ENCODE peak calls at places on chromosome 2, in nine cellular contexts. C is Peyer's patch, V is NB4, E is esophagus squamous epithelium, U is sigmoid colon, Z is upper lobe of left lung, R is testis, B is uterus, H is IMR-90. S is an unnamed sample.

GRCh38 chr2:129923265-129924141 is 56.0 kb upstream of the RAB6C start:
- DNase-seq in Z (peak), H (peak), U (no peak), E (no peak), R (peak), C (no peak), V (peak), B (no peak), S (no peak)

GRCh38 chr2:73262108-73262651 is 22.1 kb downstream of the FBXO41 start:
- DNase-seq in H (no peak), B (no peak), C (no peak), E (no peak), U (no peak), Z (no peak), R (no peak), V (no peak), S (no peak)

GRCh38 chr2:224312741-224313140 is 89.2 kb downstream of the FAM124B start:
- DNase-seq in B (no peak), E (no peak), H (no peak), Z (no peak), R (no peak), V (no peak), U (no peak), C (no peak), S (no peak)

GRCh38 chr2:234446404-234447076 is 50.3 kb downstream of the ARL4C start:
- DNase-seq in E (peak), U (peak), Z (peak), C (peak), R (peak), H (no peak), V (peak), B (peak), S (no peak)

GRCh38 chr2:226772389-226773179 is 27.0 kb downstream of the IRS1 start:
- DNase-seq in B (no peak), H (peak), C (no peak), U (no peak), R (no peak), Z (no peak), E (no peak), V (peak), S (no peak)

GRCh38 chr2:215882689-215883088 is 130.7 kb downstream of the MREG start:
- DNase-seq in V (no peak), U (no peak), Z (no peak), E (no peak), C (no peak), H (peak), B (no peak), R (no peak), S (no peak)

GRCh38 chr2:218398437-218399390 is 954 bp upstream of the CTDSP1 start:
- DNase-seq in C (peak), V (peak), E (no peak), U (peak), Z (peak), H (peak), R (peak), B (peak), S (peak)

GRCh38 chr2:6990871-6991270 is 73.7 kb downstream of the RNF144A start:
- DNase-seq in C (no peak), U (no peak), R (no peak), H (no peak), V (no peak), B (no peak), Z (no peak), E (no peak), S (no peak)

GRCh38 chr2:61887684-61888303 is 662 bp downstream of the CCT4 start:
- DNase-seq in C (no peak), Z (no peak), V (peak), B (no peak), R (peak), H (peak), E (no peak), U (no peak), S (no peak)

GRCh38 chr2:217027414-217027813 is 167.6 kb upstream of the TNP1 start:
- DNase-seq in V (no peak), E (no peak), C (no peak), Z (no peak), B (no peak), U (no peak), R (no peak), H (no peak), S (no peak)

GRCh38 chr2:61404438-61404837 is 66.4 kb downstream of the USP34 start:
- DNase-seq in E (no peak), R (no peak), Z (no peak), H (no peak), C (no peak), V (no peak), B (no peak), U (no peak), S (no peak)

GRCh38 chr2:136024616-136025015 is 39.2 kb upstream of the DARS1 start:
- DNase-seq in B (no peak), Z (no peak), E (no peak), C (no peak), R (no peak), U (no peak), H (peak), V (no peak), S (no peak)

GRCh38 chr2:17643031-17643615 is 102.6 kb downstream of the VSNL1 start:
- DNase-seq in Z (no peak), U (peak), R (no peak), E (no peak), H (peak), C (no peak), V (peak), B (peak), S (no peak)

GRCh38 chr2:213086566-213086965 is 64.8 kb downstream of the IKZF2 start:
- DNase-seq in E (no peak), V (no peak), U (no peak), R (no peak), Z (no peak), B (no peak), C (no peak), H (no peak), S (no peak)

GRCh38 chr2:27353762-27354596 is 2.6 kb downstream of the GTF3C2 start:
- DNase-seq in B (no peak), Z (no peak), C (no peak), E (no peak), V (no peak), R (no peak), H (peak), U (no peak), S (no peak)

GRCh38 chr2:117958186-117958585 is 55.7 kb downstream of the CCDC93 start:
- DNase-seq in Z (no peak), R (no peak), V (no peak), H (peak), B (no peak), U (no peak), C (no peak), E (no peak), S (no peak)

GRCh38 chr2:199462167-199462976 is 4.6 kb upstream of the SATB2 start:
- DNase-seq in H (no peak), E (no peak), R (peak), B (no peak), C (peak), U (no peak), V (peak), Z (peak), S (no peak)

GRCh38 chr2:200300065-200300464 is 6.4 kb upstream of the SPATS2L start:
- DNase-seq in C (no peak), B (no peak), Z (no peak), H (no peak), V (no peak), R (no peak), U (no peak), E (no peak), S (no peak)

GRCh38 chr2:101596346-101596745 is 101.2 kb upstream of the MAP4K4 start:
- DNase-seq in E (no peak), V (no peak), U (no peak), Z (no peak), R (no peak), H (peak), B (no peak), C (no peak), S (no peak)

GRCh38 chr2:191675807-191676667 is 1.9 kb upstream of the NABP1 start:
- DNase-seq in H (no peak), C (no peak), V (peak), Z (no peak), R (peak), B (no peak), E (peak), U (peak), S (no peak)

GRCh38 chr2:217827430-217828201 is 175.2 kb downstream of the TNS1 start:
- DNase-seq in E (no peak), Z (peak), V (no peak), B (no peak), U (no peak), C (no peak), H (no peak), R (peak), S (peak)

GRCh38 chr2:199495147-199495546 is 37.4 kb upstream of the SATB2 start:
- DNase-seq in V (no peak), U (no peak), R (no peak), C (no peak), H (no peak), B (no peak), E (no peak), Z (no peak), S (no peak)

GRCh38 chr2:22377251-22377650 is 1007.7 kb upstream of the KLHL29 start:
- DNase-seq in R (no peak), E (no peak), U (no peak), Z (no peak), V (no peak), H (no peak), B (no peak), C (no peak), S (no peak)

GRCh38 chr2:148813603-148814065 is 61.4 kb upstream of the KIF5C start:
- DNase-seq in C (no peak), Z (no peak), R (no peak), V (no peak), H (no peak), U (no peak), B (no peak), E (no peak), S (no peak)

GRCh38 chr2:23380562-23381065 is 4.4 kb upstream of the KLHL29 start:
- DNase-seq in V (peak), Z (no peak), H (peak), E (no peak), C (no peak), R (no peak), B (no peak), U (no peak), S (no peak)

GRCh38 chr2:240989451-240990265 is 8.8 kb upstream of the SNED1 start:
- DNase-seq in H (peak), R (peak), U (peak), E (no peak), C (peak), Z (peak), V (peak), B (peak), S (peak)

GRCh38 chr2:118241128-118241527 is 152.9 kb downstream of the INSIG2 start:
- DNase-seq in V (no peak), H (no peak), Z (no peak), C (no peak), U (no peak), B (no peak), R (no peak), E (no peak), S (no peak)

GRCh38 chr2:240351826-240352426 is 83.5 kb upstream of the GPC1 start:
- DNase-seq in C (peak), H (no peak), Z (no peak), B (no peak), R (peak), U (peak), V (no peak), E (no peak), S (no peak)

GRCh38 chr2:237281900-237282306 is 132.1 kb downstream of the COL6A3 start:
- DNase-seq in E (no peak), B (no peak), V (peak), R (no peak), U (no peak), C (no peak), H (peak), Z (no peak), S (no peak)

GRCh38 chr2:96775160-96775559 is 14.5 kb downstream of the CNNM4 start:
- DNase-seq in C (no peak), U (no peak), E (no peak), Z (no peak), B (no peak), H (peak), R (no peak), V (no peak), S (no peak)

GRCh38 chr2:8408560-8409460 is 273.0 kb upstream of the ID2 start:
- DNase-seq in Z (no peak), E (no peak), V (no peak), H (no peak), C (no peak), U (no peak), B (no peak), R (no peak), S (no peak)

GRCh38 chr2:192499476-192499875 is 304.7 kb upstream of the TMEFF2 start:
- DNase-seq in H (no peak), Z (no peak), C (no peak), V (peak), U (no peak), R (no peak), E (no peak), B (no peak), S (no peak)

GRCh38 chr2:13572466-13572865 is 855.7 kb downstream of the TRIB2 start:
- DNase-seq in U (no peak), B (no peak), E (no peak), C (no peak), Z (no peak), R (no peak), H (no peak), V (no peak), S (no peak)

GRCh38 chr2:124894199-124894598 is 869.1 kb downstream of the CNTNAP5 start:
- DNase-seq in B (no peak), R (no peak), Z (no peak), E (no peak), V (no peak), U (no peak), C (no peak), H (peak), S (no peak)

GRCh38 chr2:65070856-65071255 is 14.6 kb downstream of the CEP68 start:
- DNase-seq in C (no peak), E (no peak), V (no peak), H (no peak), B (no peak), Z (no peak), R (no peak), U (no peak), S (no peak)

GRCh38 chr2:65071499-65072180 is 15.4 kb downstream of the CEP68 start:
- DNase-seq in U (peak), B (no peak), R (peak), V (peak), E (no peak), H (no peak), C (no peak), Z (no peak), S (peak)

GRCh38 chr2:65070172-65070830 is 14.1 kb downstream of the CEP68 start:
- DNase-seq in E (no peak), C (peak), Z (no peak), R (peak), U (no peak), H (peak), B (no peak), V (peak), S (no peak)

GRCh38 chr2:65073879-65074565 is 17.8 kb downstream of the CEP68 start:
- DNase-seq in C (no peak), R (no peak), H (no peak), B (no peak), Z (no peak), E (no peak), V (no peak), U (no peak), S (no peak)

DNA sequence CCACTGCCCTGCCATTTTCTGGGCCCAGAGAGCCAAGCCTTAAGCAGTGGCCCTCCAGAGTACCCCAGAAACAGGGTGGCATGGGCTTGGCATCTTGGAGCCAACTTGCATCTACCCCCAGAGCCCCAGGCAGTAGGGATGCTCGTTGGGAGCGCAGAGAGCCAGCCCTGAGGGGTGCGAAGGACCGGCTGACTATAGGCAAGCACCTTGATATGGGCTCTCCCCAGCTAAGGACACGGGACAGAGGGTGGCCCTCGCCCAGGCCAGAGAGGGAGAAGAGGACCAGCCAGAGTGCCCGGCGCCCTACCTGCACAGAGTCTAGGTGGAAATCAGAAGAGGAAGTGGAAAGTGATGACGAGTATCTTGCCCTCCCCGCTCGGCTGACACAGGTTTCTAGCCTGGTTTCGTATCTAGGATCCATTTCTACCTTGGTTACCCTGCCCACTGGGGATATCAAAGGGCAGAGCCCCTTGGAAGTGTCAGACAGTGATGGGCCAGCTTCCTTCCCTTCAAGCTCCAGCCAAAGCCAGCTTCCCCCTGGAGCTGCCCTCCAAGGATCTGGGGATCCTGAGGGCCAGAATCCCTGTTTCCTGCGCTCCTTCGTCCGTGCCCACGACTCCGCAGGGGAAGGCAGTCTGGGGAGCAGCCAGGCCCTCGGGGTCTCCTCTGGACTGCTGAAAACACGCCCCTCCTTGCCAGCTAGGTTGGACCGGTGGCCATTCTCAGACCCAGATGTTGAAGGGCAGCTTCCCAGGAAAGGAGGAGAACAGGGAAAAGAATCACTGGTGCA is 16.2 kb downstream of the CEP68 start:
- DNase-seq in V (no peak), Z (no peak), H (no peak), E (no peak), C (no peak), R (no peak), B (no peak), U (no peak), S (no peak)
- TF ChIP-seq POLR2A in V (no peak), Z (no peak), H (no peak), E (no peak), C (no peak), R (no peak), B (no peak), U (no peak), S (no peak)

DNA sequence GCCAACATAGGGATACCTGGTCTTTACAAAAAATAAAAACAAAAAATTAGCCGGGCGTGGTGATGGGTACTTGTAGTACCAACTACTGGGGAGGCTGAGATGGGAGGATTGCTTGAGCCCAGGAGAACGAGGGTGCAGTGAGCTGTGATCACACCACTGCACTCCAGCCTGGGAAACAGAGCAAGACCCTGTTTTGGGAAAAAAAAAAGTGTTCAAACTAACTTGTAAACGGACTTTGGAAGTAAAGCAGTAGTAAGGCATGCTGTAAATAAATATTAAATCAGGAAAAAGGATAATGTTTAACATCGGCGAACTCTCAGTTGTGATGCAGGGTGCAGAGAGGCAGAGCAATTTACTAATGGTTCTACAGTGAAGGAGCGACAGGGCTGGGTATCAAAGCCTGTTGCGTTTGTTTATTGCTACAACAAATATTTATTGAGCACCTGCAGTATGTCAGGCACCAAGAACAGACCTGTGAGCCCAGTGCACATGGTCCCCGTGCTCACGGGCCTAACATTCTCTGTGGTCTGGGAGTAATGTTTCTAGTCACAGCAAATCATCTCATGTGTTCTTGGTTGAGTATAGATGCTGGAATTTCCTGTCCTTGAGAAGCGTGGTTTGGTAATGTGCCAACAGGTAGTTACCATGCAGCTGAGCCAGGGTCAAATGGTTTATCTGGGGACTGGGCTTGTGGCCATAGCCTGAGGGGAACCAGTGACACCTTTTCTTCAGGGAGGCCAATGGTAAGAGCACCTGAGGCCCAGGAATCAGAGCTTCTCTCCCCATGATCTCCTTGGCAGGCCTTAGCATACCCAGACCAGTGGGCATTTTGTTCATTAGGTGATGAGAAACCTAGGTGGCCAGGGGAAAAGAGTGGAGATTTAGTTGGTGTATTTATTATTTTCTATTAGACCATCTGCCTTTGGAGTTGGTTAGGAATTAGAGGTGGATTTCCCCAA is 27.9 kb upstream of the GREB1 start:
- DNase-seq in E (no peak), U (no peak), R (no peak), H (no peak), C (no peak), B (no peak), Z (no peak), V (no peak), S (peak)
- TF ChIP-seq POLR2A in E (no peak), U (no peak), R (no peak), H (no peak), C (no peak), B (no peak), Z (no peak), V (no peak), S (no peak)

GRCh38 chr2:63009490-63009889 is 41.1 kb upstream of the OTX1 start:
- DNase-seq in U (no peak), V (no peak), E (no peak), C (no peak), B (no peak), R (no peak), Z (no peak), H (no peak), S (no peak)

GRCh38 chr2:63008838-63009237 is 41.8 kb upstream of the OTX1 start:
- DNase-seq in C (no peak), B (no peak), E (no peak), H (no peak), V (no peak), U (no peak), R (no peak), Z (no peak), S (no peak)

GRCh38 chr2:63013448-63013847 is 37.2 kb upstream of the OTX1 start:
- DNase-seq in C (no peak), B (no peak), V (no peak), E (no peak), Z (no peak), U (no peak), H (no peak), R (no peak), S (no peak)

GRCh38 chr2:63015389-63015788 is 35.2 kb upstream of the OTX1 start:
- DNase-seq in C (no peak), R (no peak), H (no peak), V (no peak), Z (no peak), E (no peak), B (no peak), U (no peak), S (no peak)

GRCh38 chr2:63012541-63012940 is 38.1 kb upstream of the OTX1 start:
- DNase-seq in Z (no peak), V (no peak), U (no peak), H (peak), C (no peak), R (no peak), B (no peak), E (no peak), S (no peak)
- TF ChIP-seq POLR2A in Z (no peak), V (no peak), U (no peak), H (no peak), C (no peak), R (no peak), B (no peak), E (no peak), S (no peak)

DNA sequence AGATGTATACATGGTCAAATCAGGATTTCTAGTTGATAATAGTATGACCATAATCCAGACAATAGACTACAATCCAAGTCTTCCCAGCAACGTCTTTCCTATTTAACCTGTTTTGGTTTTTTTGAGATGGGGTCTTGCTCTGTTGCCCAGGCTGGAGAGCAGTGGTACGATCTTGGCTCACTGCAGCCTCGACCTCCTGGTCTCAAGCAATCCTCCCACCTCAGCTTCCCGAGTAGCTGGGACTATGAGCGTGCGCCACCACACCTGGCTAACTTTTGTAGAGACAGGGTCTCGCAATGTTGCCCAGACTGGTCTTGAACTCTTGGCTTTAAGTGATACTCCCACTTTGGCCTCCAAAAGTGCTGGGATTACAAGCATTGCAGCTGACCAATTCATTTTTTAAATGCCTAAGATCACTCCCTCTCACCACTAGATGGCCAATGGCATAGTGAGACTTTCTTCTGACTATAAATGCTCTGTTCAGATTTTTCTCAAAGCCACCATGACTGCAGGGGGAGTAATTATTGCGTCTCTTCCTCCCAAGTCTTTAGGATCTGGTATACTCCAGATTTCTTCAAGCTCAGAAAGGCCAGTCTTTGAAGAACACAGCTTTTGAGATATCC is 47.6 kb downstream of the HNRNPLL start:
- DNase-seq in C (no peak), U (no peak), B (no peak), V (peak), H (peak), R (no peak), E (no peak), Z (no peak), S (no peak)
- TF ChIP-seq POLR2A in C (no peak), U (no peak), B (no peak), V (no peak), H (no peak), R (no peak), E (no peak), Z (no peak), S (no peak)

S was measured in ovary.